ENCODE peak calls at places on chromosomes 2 and 18, in six cellular contexts. One of them, this sample, is unnamed.

GRCh38 chr2:10475811-10476660 is 27.9 kb upstream of the ODC1 start:
- DNase-seq in GM13976: no peak
- DNase-seq in left ventricle myocardium inferior: no peak
- DNase-seq in cardiac muscle cell: no peak
- DNase-seq in lower lobe of right lung: no peak
- DNase-seq in CD4-positive, alpha-beta T cell: no peak
- DNase-seq in this sample: no peak

GRCh38 chr18:29041976-29042375 is 865.0 kb upstream of the CDH2 start:
- DNase-seq in GM13976: no peak
- DNase-seq in lower lobe of right lung: no peak
- DNase-seq in left ventricle myocardium inferior: no peak
- DNase-seq in cardiac muscle cell: no peak
- DNase-seq in CD4-positive, alpha-beta T cell: no peak
- DNase-seq in this sample: no peak

GRCh38 chr2:239910851-239911629 is 114.1 kb downstream of the NDUFA10 start:
- DNase-seq in lower lobe of right lung: peak; percentile 77
- DNase-seq in cardiac muscle cell: no peak
- DNase-seq in GM13976: no peak
- DNase-seq in CD4-positive, alpha-beta T cell: no peak
- DNase-seq in left ventricle myocardium inferior: peak; percentile 42
- DNase-seq in this sample: peak; percentile 52

GRCh38 chr2:154368148-154368547 is 330.3 kb upstream of the KCNJ3 start:
- DNase-seq in cardiac muscle cell: no peak
- DNase-seq in CD4-positive, alpha-beta T cell: no peak
- DNase-seq in left ventricle myocardium inferior: no peak
- DNase-seq in GM13976: no peak
- DNase-seq in lower lobe of right lung: no peak
- DNase-seq in this sample: no peak

GRCh38 chr2:43324589-43325447 is 98.4 kb upstream of the ZFP36L2 start:
- DNase-seq in left ventricle myocardium inferior: no peak
- DNase-seq in GM13976: no peak
- DNase-seq in cardiac muscle cell: no peak
- DNase-seq in lower lobe of right lung: no peak
- DNase-seq in CD4-positive, alpha-beta T cell: no peak
- DNase-seq in this sample: no peak

GRCh38 chr2:222076978-222077690 is 221.7 kb downstream of the PAX3 start:
- DNase-seq in left ventricle myocardium inferior: no peak
- DNase-seq in CD4-positive, alpha-beta T cell: no peak
- DNase-seq in lower lobe of right lung: no peak
- DNase-seq in GM13976: no peak
- DNase-seq in cardiac muscle cell: no peak
- DNase-seq in this sample: no peak

GRCh38 chr18:48181132-48181823 is 227.9 kb downstream of the ZBTB7C start:
- DNase-seq in CD4-positive, alpha-beta T cell: no peak
- DNase-seq in lower lobe of right lung: no peak
- DNase-seq in left ventricle myocardium inferior: no peak
- DNase-seq in GM13976: no peak
- DNase-seq in cardiac muscle cell: no peak
- DNase-seq in this sample: no peak

GRCh38 chr18:61669320-61669719 is 223.5 kb downstream of the RNF152 start:
- DNase-seq in left ventricle myocardium inferior: no peak
- DNase-seq in cardiac muscle cell: no peak
- DNase-seq in GM13976: no peak
- DNase-seq in CD4-positive, alpha-beta T cell: no peak
- DNase-seq in lower lobe of right lung: no peak
- DNase-seq in this sample: no peak

GRCh38 chr2:172377408-172377807 is 50.0 kb upstream of the ITGA6 start:
- DNase-seq in GM13976: no peak
- DNase-seq in left ventricle myocardium inferior: no peak
- DNase-seq in lower lobe of right lung: no peak
- DNase-seq in cardiac muscle cell: no peak
- DNase-seq in CD4-positive, alpha-beta T cell: no peak
- DNase-seq in this sample: no peak

GRCh38 chr2:239329972-239330572 is 70.7 kb downstream of the HDAC4 start:
- DNase-seq in CD4-positive, alpha-beta T cell: no peak
- DNase-seq in cardiac muscle cell: no peak
- DNase-seq in lower lobe of right lung: no peak
- DNase-seq in left ventricle myocardium inferior: peak; percentile 55
- DNase-seq in GM13976: no peak
- DNase-seq in this sample: no peak

GRCh38 chr18:49656098-49656591 is 94.3 kb downstream of the LIPG start:
- DNase-seq in GM13976: no peak
- DNase-seq in lower lobe of right lung: no peak
- DNase-seq in left ventricle myocardium inferior: no peak
- DNase-seq in CD4-positive, alpha-beta T cell: no peak
- DNase-seq in cardiac muscle cell: no peak
- DNase-seq in this sample: no peak

GRCh38 chr2:33620-34019 is 12.7 kb downstream of the FAM110C start:
- DNase-seq in GM13976: no peak
- DNase-seq in cardiac muscle cell: no peak
- DNase-seq in CD4-positive, alpha-beta T cell: no peak
- DNase-seq in left ventricle myocardium inferior: no peak
- DNase-seq in lower lobe of right lung: no peak
- DNase-seq in this sample: no peak

GRCh38 chr2:222499226-222499625 is 74.9 kb downstream of the SGPP2 start:
- DNase-seq in GM13976: no peak
- DNase-seq in CD4-positive, alpha-beta T cell: no peak
- DNase-seq in left ventricle myocardium inferior: no peak
- DNase-seq in lower lobe of right lung: no peak
- DNase-seq in cardiac muscle cell: no peak
- DNase-seq in this sample: no peak

GRCh38 chr2:72146357-72147302 is 1.0 kb downstream of the CYP26B1 start:
- DNase-seq in lower lobe of right lung: peak; percentile 30
- DNase-seq in left ventricle myocardium inferior: peak; percentile 13
- DNase-seq in CD4-positive, alpha-beta T cell: no peak
- DNase-seq in cardiac muscle cell: no peak
- DNase-seq in GM13976: peak; percentile 43
- DNase-seq in this sample: no peak

GRCh38 chr2:215537621-215538020 is 101.8 kb upstream of the FN1 start:
- DNase-seq in lower lobe of right lung: no peak
- DNase-seq in GM13976: no peak
- DNase-seq in CD4-positive, alpha-beta T cell: no peak
- DNase-seq in left ventricle myocardium inferior: no peak
- DNase-seq in cardiac muscle cell: peak; percentile 3
- DNase-seq in this sample: no peak

GRCh38 chr18:11516988-11517630 is 92.3 kb upstream of the SLC35G4 start:
- DNase-seq in cardiac muscle cell: no peak
- DNase-seq in lower lobe of right lung: no peak
- DNase-seq in left ventricle myocardium inferior: no peak
- DNase-seq in GM13976: no peak
- DNase-seq in CD4-positive, alpha-beta T cell: no peak
- DNase-seq in this sample: no peak

GRCh38 chr2:237474931-237475703 is 11.9 kb upstream of the MLPH start:
- DNase-seq in cardiac muscle cell: peak; percentile 92
- DNase-seq in lower lobe of right lung: peak; percentile 91
- DNase-seq in left ventricle myocardium inferior: peak; percentile 88
- DNase-seq in CD4-positive, alpha-beta T cell: peak; percentile 57
- DNase-seq in GM13976: peak; percentile 92
- DNase-seq in this sample: peak; percentile 74

DNA sequence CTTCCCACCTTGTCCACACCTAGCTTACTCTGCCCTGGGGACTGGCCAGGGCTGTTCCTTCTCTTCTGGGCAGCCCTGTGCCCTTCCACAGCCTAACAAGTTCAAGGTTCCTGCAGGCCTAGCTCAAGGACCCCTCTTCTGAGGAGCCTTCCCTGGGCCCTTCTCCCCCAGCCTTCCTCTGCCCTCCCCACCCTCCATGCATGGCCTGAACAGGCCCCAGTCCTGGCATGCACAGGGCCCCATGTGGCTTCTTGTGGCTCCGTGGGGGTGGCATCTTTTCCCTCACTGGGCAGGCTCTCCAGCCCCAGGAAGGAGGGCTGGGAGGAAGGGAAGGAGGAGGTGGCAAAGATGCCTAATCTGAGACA is 162.9 kb downstream of the CELF4 start:
- DNase-seq in left ventricle myocardium inferior: no peak
- DNase-seq in cardiac muscle cell: no peak
- DNase-seq in GM13976: no peak
- DNase-seq in CD4-positive, alpha-beta T cell: no peak
- DNase-seq in lower lobe of right lung: no peak
- DNase-seq in this sample: no peak
- TF ChIP-seq CTCF in left ventricle myocardium inferior: no peak
- TF ChIP-seq CTCF in cardiac muscle cell: no peak
- TF ChIP-seq CTCF in GM13976: no peak
- TF ChIP-seq CTCF in CD4-positive, alpha-beta T cell: no peak
- TF ChIP-seq CTCF in lower lobe of right lung: no peak
- TF ChIP-seq CTCF in this sample: no peak

DNA sequence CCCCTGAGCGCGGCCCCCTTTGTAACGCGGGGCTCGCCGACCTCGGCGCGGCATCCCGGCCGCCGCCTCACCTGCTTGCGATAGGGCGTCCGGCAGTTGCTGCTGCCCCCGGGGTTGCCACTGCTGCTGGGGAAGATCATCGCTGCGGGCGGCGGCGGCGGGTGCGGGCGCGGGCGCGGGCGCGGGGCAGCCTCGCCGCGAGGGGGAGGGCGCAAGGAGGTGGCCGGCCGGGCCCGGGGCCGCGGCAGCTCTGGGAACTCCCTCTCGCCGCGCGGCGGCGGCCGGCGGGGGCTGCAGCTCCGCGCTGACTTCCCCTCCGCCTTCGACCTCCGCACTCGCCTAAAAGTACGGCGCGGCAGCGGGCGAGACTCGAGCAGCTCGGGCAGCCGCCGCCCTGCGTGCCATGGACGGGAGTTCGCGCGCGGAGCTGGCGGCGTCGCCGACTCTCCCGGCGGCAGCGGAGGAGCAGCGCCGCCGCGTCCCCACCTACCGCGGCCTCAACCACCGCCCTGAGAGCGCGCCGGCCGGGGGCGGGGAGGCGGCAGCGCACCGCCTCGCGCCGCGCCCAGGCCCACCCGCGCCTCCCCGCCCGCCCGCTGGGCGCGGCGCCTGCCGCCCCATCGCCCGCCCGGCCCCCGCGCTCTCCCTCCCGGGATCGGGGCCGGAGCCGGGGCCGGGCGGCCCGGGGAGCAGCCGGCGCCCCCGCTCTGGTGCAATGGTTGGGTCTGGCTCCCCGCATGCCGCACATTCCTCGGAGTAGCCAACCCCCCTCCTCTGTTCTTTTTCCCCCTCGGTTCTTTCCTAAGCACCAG is 86.0 kb downstream of the RBMS1 start:
- DNase-seq in lower lobe of right lung: peak; percentile 80
- DNase-seq in cardiac muscle cell: peak; percentile 66
- DNase-seq in left ventricle myocardium inferior: peak; percentile 66
- DNase-seq in CD4-positive, alpha-beta T cell: peak; percentile 39
- DNase-seq in GM13976: peak; percentile 50
- DNase-seq in this sample: peak; percentile 46
- TF ChIP-seq CTCF in lower lobe of right lung: no peak
- TF ChIP-seq CTCF in cardiac muscle cell: no peak
- TF ChIP-seq CTCF in left ventricle myocardium inferior: peak; percentile 43
- TF ChIP-seq CTCF in CD4-positive, alpha-beta T cell: no peak
- TF ChIP-seq CTCF in GM13976: no peak
- TF ChIP-seq CTCF in this sample: no peak

GRCh38 chr2:181239400-181239799 is 217.8 kb upstream of the ITGA4 start:
- DNase-seq in CD4-positive, alpha-beta T cell: no peak
- DNase-seq in left ventricle myocardium inferior: no peak
- DNase-seq in cardiac muscle cell: no peak
- DNase-seq in GM13976: no peak
- DNase-seq in lower lobe of right lung: no peak
- DNase-seq in this sample: peak; percentile 53
- TF ChIP-seq CTCF in CD4-positive, alpha-beta T cell: no peak
- TF ChIP-seq CTCF in left ventricle myocardium inferior: no peak
- TF ChIP-seq CTCF in cardiac muscle cell: no peak
- TF ChIP-seq CTCF in GM13976: no peak
- TF ChIP-seq CTCF in lower lobe of right lung: no peak
- TF ChIP-seq CTCF in this sample: peak; percentile 24

GRCh38 chr2:206240335-206240734 is 34.1 kb upstream of the ZDBF2 start:
- DNase-seq in CD4-positive, alpha-beta T cell: no peak
- DNase-seq in cardiac muscle cell: no peak
- DNase-seq in left ventricle myocardium inferior: no peak
- DNase-seq in GM13976: no peak
- DNase-seq in lower lobe of right lung: no peak
- DNase-seq in this sample: no peak
- TF ChIP-seq CTCF in CD4-positive, alpha-beta T cell: no peak
- TF ChIP-seq CTCF in cardiac muscle cell: no peak
- TF ChIP-seq CTCF in left ventricle myocardium inferior: no peak
- TF ChIP-seq CTCF in GM13976: no peak
- TF ChIP-seq CTCF in lower lobe of right lung: no peak
- TF ChIP-seq CTCF in this sample: no peak

GRCh38 chr2:176826356-176826755 is 386.2 kb upstream of the HNRNPA3 start:
- DNase-seq in left ventricle myocardium inferior: no peak
- DNase-seq in GM13976: no peak
- DNase-seq in lower lobe of right lung: no peak
- DNase-seq in CD4-positive, alpha-beta T cell: no peak
- DNase-seq in cardiac muscle cell: no peak
- DNase-seq in this sample: no peak

GRCh38 chr2:176817061-176817565 is 395.5 kb upstream of the HNRNPA3 start:
- DNase-seq in GM13976: no peak
- DNase-seq in left ventricle myocardium inferior: no peak
- DNase-seq in CD4-positive, alpha-beta T cell: no peak
- DNase-seq in lower lobe of right lung: no peak
- DNase-seq in cardiac muscle cell: peak; percentile 7
- DNase-seq in this sample: peak; percentile 11

GRCh38 chr2:176818653-176819052 is 393.9 kb upstream of the HNRNPA3 start:
- DNase-seq in cardiac muscle cell: no peak
- DNase-seq in GM13976: no peak
- DNase-seq in left ventricle myocardium inferior: no peak
- DNase-seq in CD4-positive, alpha-beta T cell: no peak
- DNase-seq in lower lobe of right lung: no peak
- DNase-seq in this sample: no peak

GRCh38 chr2:176822060-176822459 is 390.5 kb upstream of the HNRNPA3 start:
- DNase-seq in left ventricle myocardium inferior: no peak
- DNase-seq in GM13976: no peak
- DNase-seq in CD4-positive, alpha-beta T cell: no peak
- DNase-seq in cardiac muscle cell: no peak
- DNase-seq in lower lobe of right lung: no peak
- DNase-seq in this sample: no peak

GRCh38 chr2:176821350-176821749 is 391.2 kb upstream of the HNRNPA3 start:
- DNase-seq in lower lobe of right lung: no peak
- DNase-seq in cardiac muscle cell: no peak
- DNase-seq in left ventricle myocardium inferior: no peak
- DNase-seq in CD4-positive, alpha-beta T cell: no peak
- DNase-seq in GM13976: no peak
- DNase-seq in this sample: no peak
- TF ChIP-seq CTCF in lower lobe of right lung: no peak
- TF ChIP-seq CTCF in cardiac muscle cell: no peak
- TF ChIP-seq CTCF in left ventricle myocardium inferior: no peak
- TF ChIP-seq CTCF in CD4-positive, alpha-beta T cell: no peak
- TF ChIP-seq CTCF in GM13976: no peak
- TF ChIP-seq CTCF in this sample: peak; percentile 11

GRCh38 chr2:96549967-96550786 is 13.6 kb downstream of the ARID5A start:
- DNase-seq in GM13976: peak; percentile 22
- DNase-seq in CD4-positive, alpha-beta T cell: no peak
- DNase-seq in lower lobe of right lung: peak; percentile 79
- DNase-seq in left ventricle myocardium inferior: peak; percentile 64
- DNase-seq in cardiac muscle cell: peak; percentile 32
- DNase-seq in this sample: no peak
- TF ChIP-seq CTCF in GM13976: no peak
- TF ChIP-seq CTCF in CD4-positive, alpha-beta T cell: no peak
- TF ChIP-seq CTCF in lower lobe of right lung: peak; percentile 61
- TF ChIP-seq CTCF in left ventricle myocardium inferior: peak; percentile 71
- TF ChIP-seq CTCF in cardiac muscle cell: peak; percentile 26
- TF ChIP-seq CTCF in this sample: no peak

This sample was measured in GM12865.